ENCODE peak calls at places on chromosomes 3 and 15, in six cellular contexts. X, F, B, E, R and P are unnamed samples.
A peak's percentile ranks its signal among the peaks of the same experiment; 100 is the strongest.

GRCh38 chr3:122864498-122864897 is 69.6 kb downstream of the SLC49A4 start:
- DNase-seq in X (no peak), F (no peak), B (no peak), E (no peak), R (no peak), P (no peak)

GRCh38 chr3:160184655-160185054 is 40.6 kb upstream of the C3orf80 start:
- DNase-seq in X (no peak), F (no peak), B (peak; percentile 6), E (no peak), R (no peak), P (no peak)

GRCh38 chr3:151425640-151426336 is 35.1 kb downstream of the IGSF10 start:
- DNase-seq in X (no peak), F (no peak), B (no peak), E (no peak), R (no peak), P (no peak)

GRCh38 chr3:136818191-136818850 is 605 bp upstream of the SLC35G2 start:
- DNase-seq in X (peak; percentile 81), F (no peak), B (peak; percentile 60), E (no peak), R (peak; percentile 89), P (no peak)

GRCh38 chr15:23853291-23853690 is 166.2 kb upstream of the NDN start:
- DNase-seq in X (no peak), F (no peak), B (no peak), E (no peak), R (no peak), P (no peak)

GRCh38 chr15:100958326-100959065 is 39.3 kb downstream of the LRRK1 start:
- DNase-seq in X (no peak), F (no peak), B (peak; percentile 43), E (no peak), R (no peak), P (peak; percentile 44)

GRCh38 chr3:157502916-157503620 is at the start of gene VEPH1:
- DNase-seq in X (no peak), F (no peak), B (no peak), E (no peak), R (no peak), P (peak; percentile 53)

GRCh38 chr3:54714035-54714434 is 213.8 kb downstream of the LRTM1 start:
- DNase-seq in X (no peak), F (no peak), B (no peak), E (no peak), R (no peak), P (no peak)

GRCh38 chr3:18097989-18098388 is 327.1 kb downstream of the SATB1 start:
- DNase-seq in X (no peak), F (no peak), B (no peak), E (no peak), R (no peak), P (no peak)

GRCh38 chr15:52334491-52335160 is 39.0 kb upstream of the MYO5C start:
- DNase-seq in X (no peak), F (no peak), B (no peak), E (no peak), R (no peak), P (no peak)

GRCh38 chr3:149340310-149340933 is 7.0 kb upstream of the TM4SF18 start:
- DNase-seq in X (peak; percentile 97), F (peak; percentile 99), B (no peak), E (no peak), R (no peak), P (no peak)

GRCh38 chr15:78763796-78764241 is 47.4 kb downstream of the ADAMTS7 start:
- DNase-seq in X (no peak), F (no peak), B (no peak), E (no peak), R (no peak), P (no peak)

GRCh38 chr15:52383100-52383588 is 87.5 kb upstream of the MYO5C start:
- DNase-seq in X (no peak), F (no peak), B (no peak), E (no peak), R (no peak), P (no peak)

GRCh38 chr3:59425942-59426341 is 376.1 kb upstream of the CFAP20DC start:
- DNase-seq in X (no peak), F (no peak), B (no peak), E (peak; percentile 46), R (peak; percentile 83), P (no peak)

GRCh38 chr15:42240823-42241222 is 32.2 kb upstream of the GANC start:
- DNase-seq in X (no peak), F (no peak), B (no peak), E (no peak), R (no peak), P (no peak)

GRCh38 chr15:99057697-99058420 is 47.0 kb upstream of the SYNM start:
- DNase-seq in X (peak; percentile 26), F (no peak), B (no peak), E (no peak), R (no peak), P (no peak)

GRCh38 chr3:8441969-8442559 is 59.6 kb upstream of the LMCD1 start:
- DNase-seq in X (peak; percentile 56), F (no peak), B (peak; percentile 36), E (no peak), R (no peak), P (peak; percentile 74)

GRCh38 chr3:143236226-143236964 is 116.8 kb downstream of the CHST2 start:
- DNase-seq in X (peak; percentile 21), F (no peak), B (no peak), E (no peak), R (no peak), P (no peak)

GRCh38 chr15:51004103-51004536 is 90.6 kb downstream of the TNFAIP8L3 start:
- DNase-seq in X (peak; percentile 3), F (no peak), B (no peak), E (no peak), R (no peak), P (no peak)

GRCh38 chr3:150520408-150520807 is 25.9 kb downstream of the SERP1 start:
- DNase-seq in X (no peak), F (no peak), B (no peak), E (no peak), R (no peak), P (no peak)

GRCh38 chr15:40310001-40310959 is 2.5 kb upstream of the PLCB2 start:
- DNase-seq in X (peak; percentile 46), F (no peak), B (no peak), E (peak; percentile 42), R (peak; percentile 80), P (no peak)

GRCh38 chr3:23161896-23162570 is 41.1 kb upstream of the UBE2E2 start:
- DNase-seq in X (no peak), F (no peak), B (no peak), E (no peak), R (no peak), P (no peak)

GRCh38 chr3:120693439-120694172 is 11.6 kb upstream of the HGD start:
- DNase-seq in X (peak; percentile 68), F (peak; percentile 40), B (peak; percentile 12), E (no peak), R (no peak), P (no peak)

GRCh38 chr3:41234823-41235722 is 35.8 kb downstream of the CTNNB1 start:
- DNase-seq in X (peak; percentile 2), F (no peak), B (peak; percentile 40), E (no peak), R (no peak), P (peak; percentile 44)

GRCh38 chr15:74375303-74375693 is 7.9 kb upstream of the CYP11A1 start:
- DNase-seq in X (peak; percentile 95), F (peak; percentile 29), B (peak; percentile 72), E (peak; percentile 80), R (peak; percentile 96), P (peak; percentile 71)

GRCh38 chr3:135503429-135504083 is 462.0 kb upstream of the PPP2R3A start:
- DNase-seq in X (peak; percentile 72), F (peak; percentile 50), B (peak; percentile 50), E (no peak), R (peak; percentile 53), P (peak; percentile 35)

GRCh38 chr3:149703474-149703873 is 45.6 kb upstream of the WWTR1 start:
- DNase-seq in X (no peak), F (no peak), B (peak; percentile 41), E (no peak), R (no peak), P (no peak)

GRCh38 chr3:147189016-147189415 is 217.3 kb downstream of the ZIC4 start:
- DNase-seq in X (no peak), F (no peak), B (no peak), E (no peak), R (no peak), P (no peak)

GRCh38 chr3:183085634-183086390 is 13.5 kb downstream of the MCCC1 start:
- DNase-seq in X (peak; percentile 59), F (no peak), B (no peak), E (peak; percentile 8), R (peak; percentile 29), P (no peak)

GRCh38 chr3:194404365-194405140 is 5.5 kb upstream of the GP5 start:
- DNase-seq in X (peak; percentile 89), F (peak; percentile 63), B (peak; percentile 53), E (no peak), R (peak; percentile 60), P (peak; percentile 53)

GRCh38 chr15:74989527-74989926 is 5.8 kb upstream of the SCAMP5 start:
- DNase-seq in X (no peak), F (no peak), B (no peak), E (no peak), R (no peak), P (no peak)

GRCh38 chr3:131221731-131222130 is 159.8 kb upstream of the NUDT16 start:
- DNase-seq in X (no peak), F (no peak), B (no peak), E (no peak), R (no peak), P (peak; percentile 57)

GRCh38 chr3:143977326-143978262 is 6.0 kb downstream of the DIPK2A start:
- DNase-seq in X (no peak), F (no peak), B (peak; percentile 46), E (no peak), R (no peak), P (peak; percentile 22)

GRCh38 chr3:165778891-165779290 is 58.3 kb downstream of the BCHE start:
- DNase-seq in X (no peak), F (no peak), B (no peak), E (no peak), R (no peak), P (no peak)

GRCh38 chr3:127817331-127817821 is 4.9 kb downstream of the MGLL start:
- DNase-seq in X (peak; percentile 37), F (no peak), B (peak; percentile 57), E (no peak), R (no peak), P (no peak)

GRCh38 chr3:197404754-197405153 is 106.3 kb upstream of the DLG1 start:
- DNase-seq in X (no peak), F (no peak), B (no peak), E (no peak), R (no peak), P (no peak)

GRCh38 chr3:70531063-70531657 is 218.7 kb upstream of the MDFIC2 start:
- DNase-seq in X (peak; percentile 54), F (no peak), B (peak; percentile 16), E (no peak), R (no peak), P (peak; percentile 43)

GRCh38 chr15:46277994-46278885 is 643.4 kb downstream of the SQOR start:
- DNase-seq in X (peak; percentile 92), F (peak; percentile 96), B (no peak), E (no peak), R (no peak), P (no peak)

GRCh38 chr3:59133350-59133749 is 83.5 kb upstream of the CFAP20DC start:
- DNase-seq in X (no peak), F (no peak), B (peak; percentile 61), E (no peak), R (no peak), P (no peak)